ENCODE peak calls at places on chromosomes 2 and 18, in five cellular contexts. One of them, this sample, is unnamed.

GRCh38 chr2:241545523-241546473 is 12.7 kb upstream of the BOK start:
- DNase-seq in GM12864: no peak
- DNase-seq in sciatic nerve: no peak
- DNase-seq in hepatic stellate cell: no peak
- DNase-seq in heart left ventricle: no peak
- DNase-seq in this sample: no peak

GRCh38 chr2:224101820-224102630 is 62.9 kb upstream of the SERPINE2 start:
- DNase-seq in GM12864: no peak
- DNase-seq in sciatic nerve: no peak
- DNase-seq in hepatic stellate cell: peak; percentile 71
- DNase-seq in heart left ventricle: peak; percentile 53
- DNase-seq in this sample: no peak

GRCh38 chr18:10892801-10893595 is 256.4 kb downstream of the PIEZO2 start:
- DNase-seq in GM12864: no peak
- DNase-seq in sciatic nerve: no peak
- DNase-seq in hepatic stellate cell: no peak
- DNase-seq in heart left ventricle: no peak
- DNase-seq in this sample: no peak

GRCh38 chr2:5070257-5070656 is 621.9 kb upstream of the SOX11 start:
- DNase-seq in GM12864: no peak
- DNase-seq in sciatic nerve: no peak
- DNase-seq in hepatic stellate cell: no peak
- DNase-seq in heart left ventricle: no peak
- DNase-seq in this sample: no peak

GRCh38 chr2:80068068-80068467 is 236.5 kb downstream of the LRRTM1 start:
- DNase-seq in GM12864: no peak
- DNase-seq in sciatic nerve: no peak
- DNase-seq in hepatic stellate cell: no peak
- DNase-seq in heart left ventricle: no peak
- DNase-seq in this sample: no peak

GRCh38 chr2:130727286-130727924 is 1.5 kb upstream of the GPR148 start:
- DNase-seq in GM12864: peak; percentile 48
- DNase-seq in sciatic nerve: peak; percentile 89
- DNase-seq in hepatic stellate cell: no peak
- DNase-seq in heart left ventricle: peak; percentile 68
- DNase-seq in this sample: peak; percentile 48

GRCh38 chr2:30684026-30684425 is 123.2 kb downstream of the CAPN13 start:
- DNase-seq in GM12864: no peak
- DNase-seq in sciatic nerve: no peak
- DNase-seq in hepatic stellate cell: no peak
- DNase-seq in heart left ventricle: no peak
- DNase-seq in this sample: no peak

GRCh38 chr2:213475433-213475832 is 191.2 kb downstream of the SPAG16 start:
- DNase-seq in GM12864: no peak
- DNase-seq in sciatic nerve: no peak
- DNase-seq in hepatic stellate cell: no peak
- DNase-seq in heart left ventricle: no peak
- DNase-seq in this sample: no peak

GRCh38 chr2:119482481-119483394 is 41.5 kb downstream of the SCTR start:
- DNase-seq in GM12864: no peak
- DNase-seq in sciatic nerve: no peak
- DNase-seq in hepatic stellate cell: no peak
- DNase-seq in heart left ventricle: peak; percentile 48
- DNase-seq in this sample: no peak

GRCh38 chr18:68735498-68736343 is 20.8 kb upstream of the TMX3 start:
- DNase-seq in GM12864: peak; percentile 25
- DNase-seq in sciatic nerve: no peak
- DNase-seq in hepatic stellate cell: peak; percentile 37
- DNase-seq in heart left ventricle: no peak
- DNase-seq in this sample: no peak

GRCh38 chr18:56108486-56109367 is 520.7 kb upstream of the TCF4 start:
- DNase-seq in GM12864: no peak
- DNase-seq in sciatic nerve: no peak
- DNase-seq in hepatic stellate cell: no peak
- DNase-seq in heart left ventricle: no peak
- DNase-seq in this sample: no peak

GRCh38 chr2:108199726-108200125 is 40.0 kb upstream of the SULT1C3 start:
- DNase-seq in GM12864: no peak
- DNase-seq in sciatic nerve: no peak
- DNase-seq in hepatic stellate cell: peak; percentile 26
- DNase-seq in heart left ventricle: no peak
- DNase-seq in this sample: no peak

GRCh38 chr2:159744363-159744762 is 32.1 kb downstream of the MARCHF7 start:
- DNase-seq in GM12864: no peak
- DNase-seq in sciatic nerve: no peak
- DNase-seq in hepatic stellate cell: peak; percentile 76
- DNase-seq in heart left ventricle: no peak
- DNase-seq in this sample: no peak

GRCh38 chr2:207230261-207231105 is 64.7 kb upstream of the KLF7 start:
- DNase-seq in GM12864: no peak
- DNase-seq in sciatic nerve: no peak
- DNase-seq in hepatic stellate cell: no peak
- DNase-seq in heart left ventricle: no peak
- DNase-seq in this sample: no peak

GRCh38 chr2:240306185-240306584 is 129.3 kb upstream of the GPC1 start:
- DNase-seq in GM12864: no peak
- DNase-seq in sciatic nerve: no peak
- DNase-seq in hepatic stellate cell: no peak
- DNase-seq in heart left ventricle: no peak
- DNase-seq in this sample: no peak

GRCh38 chr2:43619511-43619910 is 17.5 kb upstream of the PLEKHH2 start:
- DNase-seq in GM12864: no peak
- DNase-seq in sciatic nerve: no peak
- DNase-seq in hepatic stellate cell: no peak
- DNase-seq in heart left ventricle: no peak
- DNase-seq in this sample: no peak

GRCh38 chr2:135727968-135728728 is 13.5 kb upstream of the UBXN4 start:
- DNase-seq in GM12864: no peak
- DNase-seq in sciatic nerve: no peak
- DNase-seq in hepatic stellate cell: no peak
- DNase-seq in heart left ventricle: no peak
- DNase-seq in this sample: no peak

GRCh38 chr18:46950064-46950656 is 32.8 kb downstream of the KATNAL2 start:
- DNase-seq in GM12864: no peak
- DNase-seq in sciatic nerve: no peak
- DNase-seq in hepatic stellate cell: no peak
- DNase-seq in heart left ventricle: no peak
- DNase-seq in this sample: no peak

GRCh38 chr2:137775529-137775928 is 188.7 kb upstream of the HNMT start:
- DNase-seq in GM12864: no peak
- DNase-seq in sciatic nerve: no peak
- DNase-seq in hepatic stellate cell: no peak
- DNase-seq in heart left ventricle: no peak
- DNase-seq in this sample: no peak

GRCh38 chr18:35121531-35121930 is 80.3 kb downstream of the MAPRE2 start:
- DNase-seq in GM12864: no peak
- DNase-seq in sciatic nerve: no peak
- DNase-seq in hepatic stellate cell: no peak
- DNase-seq in heart left ventricle: no peak
- DNase-seq in this sample: no peak

GRCh38 chr2:234081970-234082822 is 31.7 kb downstream of the SPP2 start:
- DNase-seq in GM12864: no peak
- DNase-seq in sciatic nerve: no peak
- DNase-seq in hepatic stellate cell: no peak
- DNase-seq in heart left ventricle: no peak
- DNase-seq in this sample: no peak

GRCh38 chr2:118850901-118851268 is 3.4 kb upstream of the EN1 start:
- DNase-seq in GM12864: no peak
- DNase-seq in sciatic nerve: no peak
- DNase-seq in hepatic stellate cell: no peak
- DNase-seq in heart left ventricle: no peak
- DNase-seq in this sample: no peak

GRCh38 chr2:8576525-8577157 is 105.2 kb upstream of the ID2 start:
- DNase-seq in GM12864: peak; percentile 47
- DNase-seq in sciatic nerve: no peak
- DNase-seq in hepatic stellate cell: no peak
- DNase-seq in heart left ventricle: no peak
- DNase-seq in this sample: no peak

GRCh38 chr2:54228945-54229344 is 27.1 kb downstream of the TSPYL6 start:
- DNase-seq in GM12864: no peak
- DNase-seq in sciatic nerve: no peak
- DNase-seq in hepatic stellate cell: no peak
- DNase-seq in heart left ventricle: no peak
- DNase-seq in this sample: no peak

GRCh38 chr2:48448274-48449061 is 81.5 kb upstream of the STON1 start:
- DNase-seq in GM12864: no peak
- DNase-seq in sciatic nerve: no peak
- DNase-seq in hepatic stellate cell: no peak
- DNase-seq in heart left ventricle: no peak
- DNase-seq in this sample: peak; percentile 53

GRCh38 chr2:30373881-30374302 is 73.2 kb upstream of the LCLAT1 start:
- DNase-seq in GM12864: no peak
- DNase-seq in sciatic nerve: no peak
- DNase-seq in hepatic stellate cell: peak; percentile 75
- DNase-seq in heart left ventricle: no peak
- DNase-seq in this sample: no peak

GRCh38 chr2:43436431-43436830 is 159.4 kb downstream of the THADA start:
- DNase-seq in GM12864: no peak
- DNase-seq in sciatic nerve: no peak
- DNase-seq in hepatic stellate cell: no peak
- DNase-seq in heart left ventricle: no peak
- DNase-seq in this sample: no peak

GRCh38 chr2:23453936-23454460 is 69.0 kb downstream of the KLHL29 start:
- DNase-seq in GM12864: no peak
- DNase-seq in sciatic nerve: no peak
- DNase-seq in hepatic stellate cell: no peak
- DNase-seq in heart left ventricle: no peak
- DNase-seq in this sample: no peak

GRCh38 chr2:226074391-226074790 is 674.9 kb downstream of the NYAP2 start:
- DNase-seq in GM12864: no peak
- DNase-seq in sciatic nerve: no peak
- DNase-seq in hepatic stellate cell: no peak
- DNase-seq in heart left ventricle: no peak
- DNase-seq in this sample: no peak

GRCh38 chr2:102114851-102115497 is 27.6 kb upstream of the IL1R1 start:
- DNase-seq in GM12864: no peak
- DNase-seq in sciatic nerve: no peak
- DNase-seq in hepatic stellate cell: no peak
- DNase-seq in heart left ventricle: no peak
- DNase-seq in this sample: no peak

GRCh38 chr2:110813896-110814295 is 81.5 kb downstream of the ACOXL start:
- DNase-seq in GM12864: no peak
- DNase-seq in sciatic nerve: no peak
- DNase-seq in hepatic stellate cell: no peak
- DNase-seq in heart left ventricle: no peak
- DNase-seq in this sample: no peak

GRCh38 chr18:3605562-3606443 is 155.8 kb downstream of the TGIF1 start:
- DNase-seq in GM12864: no peak
- DNase-seq in sciatic nerve: no peak
- DNase-seq in hepatic stellate cell: peak; percentile 23
- DNase-seq in heart left ventricle: no peak
- DNase-seq in this sample: no peak

GRCh38 chr2:234905547-234906260 is 46.1 kb upstream of the SH3BP4 start:
- DNase-seq in GM12864: no peak
- DNase-seq in sciatic nerve: no peak
- DNase-seq in hepatic stellate cell: no peak
- DNase-seq in heart left ventricle: no peak
- DNase-seq in this sample: no peak